ENCODE peak calls at places on chromosomes 5 and 9, in four cellular contexts. One of them, this sample, is unnamed.
A peak's percentile ranks its signal among the peaks of the same experiment; 100 is the strongest.

GRCh38 chr9:126532019-126532462 is 81.7 kb upstream of the LMX1B start:
- DNase-seq in AG09309: no peak
- DNase-seq in Right ventricle myocardium inferior: peak; percentile 86
- DNase-seq in EH: peak; percentile 49
- DNase-seq in this sample: peak; percentile 83

GRCh38 chr9:96241391-96241809 is 60.6 kb downstream of the HSD17B3 start:
- DNase-seq in AG09309: no peak
- DNase-seq in Right ventricle myocardium inferior: no peak
- DNase-seq in EH: no peak
- DNase-seq in this sample: no peak

GRCh38 chr9:93346240-93347112 is 105.0 kb upstream of the FAM120A start:
- DNase-seq in AG09309: no peak
- DNase-seq in Right ventricle myocardium inferior: no peak
- DNase-seq in EH: no peak
- DNase-seq in this sample: no peak

GRCh38 chr9:114532561-114533237 is 27.4 kb upstream of the WHRN start:
- DNase-seq in AG09309: no peak
- DNase-seq in Right ventricle myocardium inferior: no peak
- DNase-seq in EH: no peak
- DNase-seq in this sample: no peak

GRCh38 chr5:111478266-111478665 is 34.1 kb downstream of the STARD4 start:
- DNase-seq in AG09309: no peak
- DNase-seq in Right ventricle myocardium inferior: no peak
- DNase-seq in EH: peak; percentile 14
- DNase-seq in this sample: no peak

GRCh38 chr9:30116673-30117217 is 2267.7 kb upstream of the ACO1 start:
- DNase-seq in AG09309: no peak
- DNase-seq in Right ventricle myocardium inferior: no peak
- DNase-seq in EH: no peak
- DNase-seq in this sample: no peak

GRCh38 chr9:110183208-110184145 is 24.5 kb downstream of the C9orf152 start:
- DNase-seq in AG09309: peak; percentile 29
- DNase-seq in Right ventricle myocardium inferior: no peak
- DNase-seq in EH: peak; percentile 73
- DNase-seq in this sample: peak; percentile 38

GRCh38 chr5:8839361-8840055 is 706.4 kb downstream of the SEMA5A start:
- DNase-seq in AG09309: no peak
- DNase-seq in Right ventricle myocardium inferior: no peak
- DNase-seq in EH: no peak
- DNase-seq in this sample: no peak

GRCh38 chr9:104278929-104279500 is 184.9 kb downstream of the SMC2 start:
- DNase-seq in AG09309: no peak
- DNase-seq in Right ventricle myocardium inferior: no peak
- DNase-seq in EH: no peak
- DNase-seq in this sample: no peak

GRCh38 chr9:2761424-2761823 is 44.1 kb downstream of the KCNV2 start:
- DNase-seq in AG09309: no peak
- DNase-seq in Right ventricle myocardium inferior: no peak
- DNase-seq in EH: no peak
- DNase-seq in this sample: no peak

GRCh38 chr5:148474025-148474511 is 90.3 kb downstream of the FBXO38 start:
- DNase-seq in AG09309: no peak
- DNase-seq in Right ventricle myocardium inferior: peak; percentile 75
- DNase-seq in EH: peak; percentile 55
- DNase-seq in this sample: peak; percentile 88

GRCh38 chr5:74063346-74063745 is 437.4 kb downstream of the ARHGEF28 start:
- DNase-seq in AG09309: no peak
- DNase-seq in Right ventricle myocardium inferior: no peak
- DNase-seq in EH: no peak
- DNase-seq in this sample: no peak

GRCh38 chr5:86861514-86861913 is 243.8 kb downstream of the COX7C start:
- DNase-seq in AG09309: no peak
- DNase-seq in Right ventricle myocardium inferior: no peak
- DNase-seq in EH: no peak
- DNase-seq in this sample: no peak

GRCh38 chr9:2663886-2664674 is 42.5 kb downstream of the VLDLR start:
- DNase-seq in AG09309: no peak
- DNase-seq in Right ventricle myocardium inferior: no peak
- DNase-seq in EH: no peak
- DNase-seq in this sample: no peak

This sample was measured in right cardiac atrium.